ENCODE peak calls at places on chromosomes 1 and 21, in ten cellular contexts. L is right atrium auricular region, Y is AG04450, M is endothelial cell, P is WTC11, U is neural crest cell, T is fibroblast of lung, F is right lobe of liver, W is GM13977, B is dorsolateral prefrontal cortex. K is an unnamed sample.

GRCh38 chr1:9596419-9597123 is 7.9 kb downstream of the TMEM201 start:
- DNase-seq in F (no peak), T (no peak), L (no peak), P (no peak), B (no peak), W (no peak), M (no peak), U (no peak), Y (no peak), K (no peak)

GRCh38 chr1:81142099-81142776 is 658.5 kb upstream of the ADGRL2 start:
- DNase-seq in P (no peak), M (no peak), T (peak), Y (no peak), W (no peak), L (no peak), F (no peak), B (no peak), U (no peak), K (no peak)

GRCh38 chr1:59029768-59030167 is 245.9 kb upstream of the JUN start:
- DNase-seq in F (no peak), Y (no peak), T (no peak), M (no peak), L (no peak), B (no peak), U (no peak), P (no peak), W (no peak), K (no peak)

GRCh38 chr1:87620807-87621206 is 292.1 kb downstream of the LMO4 start:
- DNase-seq in F (no peak), B (no peak), Y (no peak), M (no peak), L (no peak), P (no peak), U (no peak), T (no peak), W (no peak), K (no peak)

GRCh38 chr21:46155514-46156377 is at the start of gene FTCD:
- DNase-seq in L (no peak), M (no peak), B (peak), Y (no peak), P (no peak), W (no peak), F (peak), U (no peak), T (no peak), K (peak)

GRCh38 chr1:41475346-41475745 is 9.1 kb downstream of the EDN2 start:
- DNase-seq in M (no peak), P (no peak), Y (no peak), W (no peak), L (no peak), B (no peak), U (no peak), F (no peak), T (no peak), K (no peak)

GRCh38 chr1:5978452-5978851 is 13.8 kb downstream of the NPHP4 start:
- DNase-seq in M (no peak), T (peak), B (no peak), W (no peak), P (peak), F (no peak), U (no peak), Y (no peak), L (no peak), K (no peak)

GRCh38 chr1:38018864-38019343 is 6.4 kb downstream of the UTP11 start:
- DNase-seq in L (no peak), B (no peak), Y (no peak), T (no peak), P (no peak), W (peak), U (no peak), M (no peak), F (no peak), K (no peak)

GRCh38 chr1:48073773-48074172 is 76.6 kb upstream of the TRABD2B start:
- DNase-seq in F (no peak), P (no peak), M (no peak), B (no peak), U (no peak), W (no peak), L (no peak), T (no peak), Y (no peak), K (no peak)

GRCh38 chr21:41207401-41208388 is 39.7 kb downstream of the BACE2 start:
- DNase-seq in F (no peak), Y (peak), W (no peak), T (peak), P (no peak), M (no peak), U (no peak), L (peak), B (no peak), K (no peak)

GRCh38 chr1:204216236-204216635 is 2.4 kb upstream of the GOLT1A start:
- DNase-seq in T (no peak), W (no peak), U (no peak), L (no peak), Y (no peak), P (no peak), F (no peak), M (no peak), B (no peak), K (no peak)

GRCh38 chr1:226722240-226722900 is 16.7 kb downstream of the ITPKB start:
- DNase-seq in P (no peak), U (no peak), L (no peak), T (no peak), M (no peak), B (no peak), W (no peak), Y (no peak), F (no peak), K (peak)

GRCh38 chr1:172417552-172417951 is 2.9 kb upstream of the C1orf105 start:
- DNase-seq in T (peak), M (no peak), U (no peak), P (no peak), W (no peak), B (no peak), L (no peak), Y (no peak), F (no peak), K (no peak)

GRCh38 chr1:169610110-169610509 is 19.8 kb downstream of the SELP start:
- DNase-seq in L (no peak), B (no peak), Y (no peak), W (no peak), F (no peak), M (no peak), U (no peak), T (no peak), P (no peak), K (no peak)

GRCh38 chr1:23809751-23810171 is 9.2 kb upstream of the GALE start:
- DNase-seq in F (peak), U (peak), B (no peak), M (peak), T (peak), L (peak), P (peak), Y (no peak), W (peak), K (peak)

GRCh38 chr1:222279591-222279990 is 268.3 kb downstream of the HHIPL2 start:
- DNase-seq in Y (no peak), L (no peak), W (no peak), B (no peak), M (no peak), F (no peak), U (no peak), P (no peak), T (no peak), K (no peak)

GRCh38 chr1:208499601-208500000 is 255.4 kb upstream of the PLXNA2 start:
- DNase-seq in F (no peak), W (no peak), Y (no peak), B (no peak), U (no peak), P (no peak), T (no peak), L (no peak), M (no peak), K (no peak)

GRCh38 chr1:21268281-21269239 is 21.7 kb downstream of the ECE1 start:
- DNase-seq in F (peak), L (no peak), U (no peak), P (no peak), B (no peak), W (no peak), T (no peak), M (no peak), Y (no peak), K (no peak)

GRCh38 chr1:151934048-151934493 is 24.8 kb upstream of the THEM4 start:
- DNase-seq in W (peak), U (peak), B (no peak), T (peak), M (peak), P (peak), L (no peak), F (no peak), Y (peak), K (peak)

GRCh38 chr1:43293896-43294760 is 6.7 kb upstream of the TIE1 start:
- DNase-seq in B (peak), W (no peak), L (no peak), U (no peak), Y (no peak), P (no peak), F (no peak), M (no peak), T (peak), K (no peak)

GRCh38 chr1:247332901-247333361 is 1.3 kb upstream of the ZNF496 start:
- DNase-seq in M (no peak), B (no peak), F (no peak), L (peak), W (no peak), U (no peak), T (peak), Y (no peak), P (no peak), K (no peak)

GRCh38 chr1:247273013-247273412 is 17.1 kb downstream of the VN1R5 start:
- DNase-seq in T (no peak), M (no peak), P (no peak), L (no peak), W (no peak), U (no peak), B (no peak), Y (no peak), F (no peak), K (no peak)

GRCh38 chr21:25625036-25625435 is 14.0 kb upstream of the JAM2 start:
- DNase-seq in T (peak), P (no peak), B (no peak), F (no peak), W (no peak), L (no peak), Y (no peak), U (no peak), M (no peak), K (no peak)

GRCh38 chr21:36656138-36656537 is 42.8 kb upstream of the SIM2 start:
- DNase-seq in F (no peak), P (no peak), Y (no peak), U (no peak), T (no peak), W (no peak), M (no peak), B (no peak), L (no peak), K (no peak)

GRCh38 chr1:160612613-160613218 is 33.4 kb upstream of the CD84 start:
- DNase-seq in U (no peak), L (no peak), M (no peak), Y (no peak), P (no peak), B (no peak), F (no peak), T (no peak), W (no peak), K (no peak)

GRCh38 chr21:25273945-25274344 is 333.3 kb downstream of the MRPL39 start:
- DNase-seq in L (no peak), T (no peak), M (no peak), Y (no peak), B (no peak), F (no peak), W (no peak), U (no peak), P (no peak), K (no peak)

GRCh38 chr21:23155281-23155680 is 2157.1 kb downstream of the NCAM2 start:
- DNase-seq in M (no peak), Y (no peak), U (no peak), T (no peak), F (no peak), W (no peak), L (no peak), P (no peak), B (no peak), K (no peak)

GRCh38 chr21:23162213-23162946 is 2164.2 kb downstream of the NCAM2 start:
- DNase-seq in U (no peak), F (no peak), T (no peak), B (no peak), L (no peak), P (no peak), W (no peak), Y (no peak), M (no peak), K (no peak)

GRCh38 chr21:23160914-23161313 is 2162.7 kb downstream of the NCAM2 start:
- DNase-seq in T (no peak), B (no peak), L (no peak), P (no peak), U (no peak), Y (no peak), F (no peak), W (no peak), M (no peak), K (no peak)
- TF ChIP-seq CTCF in T (no peak), B (no peak), L (no peak), P (no peak), U (no peak), Y (no peak), F (no peak), W (no peak), M (no peak), K (no peak)

GRCh38 chr21:44951186-44951915 is 11.5 kb downstream of the SLX9 start:
- DNase-seq in B (no peak), Y (no peak), W (no peak), P (no peak), U (no peak), M (no peak), T (no peak), L (no peak), F (no peak), K (no peak)
- TF ChIP-seq CTCF in B (no peak), Y (no peak), W (no peak), P (no peak), U (no peak), M (no peak), T (no peak), L (no peak), F (no peak), K (no peak)

DNA sequence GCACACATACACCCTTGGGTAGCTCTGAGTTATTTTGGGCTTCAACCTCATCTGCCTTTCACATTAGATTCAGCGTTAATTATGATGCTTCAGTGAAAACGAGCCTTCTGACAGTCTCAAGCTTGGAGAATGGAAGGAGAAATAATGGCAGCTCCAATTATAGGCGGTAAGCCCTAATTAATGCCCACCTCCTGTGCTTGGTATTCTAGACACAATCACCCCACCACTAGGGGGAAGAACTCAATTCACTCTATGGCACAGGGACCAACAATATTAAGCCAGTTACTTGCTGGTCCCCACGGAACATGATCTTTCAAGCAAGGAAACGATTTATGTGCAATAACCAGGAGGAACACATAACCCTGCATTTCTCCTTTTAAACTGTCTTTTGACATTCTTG is 397.9 kb downstream of the BRINP2 start:
- DNase-seq in B (no peak), Y (no peak), M (no peak), U (no peak), F (no peak), L (no peak), P (no peak), W (no peak), T (no peak), K (no peak)
- TF ChIP-seq CTCF in B (no peak), Y (no peak), M (no peak), U (peak), F (no peak), L (no peak), P (no peak), W (no peak), T (no peak), K (peak)

GRCh38 chr1:178587975-178588374 is 75.1 kb downstream of the TEX35 start:
- DNase-seq in W (no peak), Y (no peak), T (no peak), L (no peak), M (no peak), B (no peak), U (no peak), P (no peak), F (no peak), K (no peak)
- TF ChIP-seq CTCF in W (no peak), Y (no peak), T (no peak), L (no peak), M (no peak), B (no peak), U (no peak), P (no peak), F (no peak), K (no peak)

DNA sequence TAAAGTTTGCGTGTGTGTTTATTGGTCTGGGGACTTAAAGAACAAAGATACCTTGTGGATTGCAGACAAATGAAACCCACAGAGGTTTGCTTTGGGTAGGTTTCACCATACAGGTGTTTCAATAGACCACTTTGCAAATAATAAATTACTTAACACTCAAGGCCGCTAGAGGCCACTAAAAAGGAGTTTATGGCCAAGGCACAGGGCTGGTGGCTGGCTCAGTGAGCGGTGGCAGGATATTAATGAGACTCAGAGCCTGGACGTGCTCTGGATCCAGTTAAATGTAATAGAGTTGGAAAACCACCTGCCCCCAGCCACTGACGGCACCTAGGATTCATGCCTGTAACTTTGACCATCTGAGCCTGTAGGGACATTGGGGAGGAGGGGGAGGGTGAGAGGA is 44.5 kb downstream of the LRRC38 start:
- DNase-seq in B (no peak), M (peak), W (peak), P (peak), F (no peak), T (no peak), Y (no peak), L (no peak), U (peak), K (no peak)
- TF ChIP-seq CTCF in B (no peak), M (no peak), W (peak), P (no peak), F (no peak), T (no peak), Y (no peak), L (peak), U (peak), K (no peak)

GRCh38 chr1:245516178-245516829 is 361.5 kb downstream of the KIF26B start:
- DNase-seq in L (no peak), F (no peak), B (no peak), T (peak), U (no peak), W (peak), M (no peak), Y (peak), P (no peak), K (no peak)

GRCh38 chr1:245512181-245512888 is 357.6 kb downstream of the KIF26B start:
- DNase-seq in W (no peak), B (no peak), F (no peak), P (no peak), T (peak), L (no peak), U (no peak), M (no peak), Y (no peak), K (no peak)

DNA sequence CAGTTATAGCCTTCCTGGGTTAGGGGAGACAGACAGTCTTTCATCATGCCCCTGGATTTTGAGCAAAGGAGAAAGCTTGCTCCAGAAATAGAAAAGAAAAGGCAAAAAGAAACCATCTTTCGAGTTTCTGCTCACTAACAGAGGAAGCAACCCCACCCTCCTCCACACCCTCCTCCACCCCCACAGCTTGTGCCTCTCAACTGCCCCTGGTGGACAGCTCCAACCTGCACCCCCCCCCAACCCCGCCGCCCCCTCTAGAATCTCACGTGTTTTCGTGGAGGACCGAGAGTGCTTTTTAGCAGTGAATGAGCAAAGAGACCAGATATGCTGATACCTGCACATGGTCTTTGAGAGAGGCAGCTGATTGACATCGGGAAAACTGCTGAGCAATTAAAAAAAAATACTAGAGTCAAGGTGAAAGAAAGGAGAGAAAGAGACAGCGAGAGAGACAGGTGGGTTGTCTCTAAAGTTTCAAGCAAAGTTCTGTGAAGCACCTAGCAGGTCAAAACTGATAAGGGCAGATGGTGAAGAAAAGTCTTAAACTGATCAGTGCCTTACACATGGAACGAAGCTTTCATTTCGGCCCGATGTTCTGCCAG is 358.3 kb downstream of the KIF26B start:
- DNase-seq in B (no peak), U (no peak), T (peak), L (no peak), M (no peak), F (no peak), P (peak), W (peak), Y (no peak), K (no peak)
- TF ChIP-seq CTCF in B (no peak), U (peak), T (peak), L (peak), M (no peak), F (no peak), P (no peak), W (no peak), Y (peak), K (no peak)

DNA sequence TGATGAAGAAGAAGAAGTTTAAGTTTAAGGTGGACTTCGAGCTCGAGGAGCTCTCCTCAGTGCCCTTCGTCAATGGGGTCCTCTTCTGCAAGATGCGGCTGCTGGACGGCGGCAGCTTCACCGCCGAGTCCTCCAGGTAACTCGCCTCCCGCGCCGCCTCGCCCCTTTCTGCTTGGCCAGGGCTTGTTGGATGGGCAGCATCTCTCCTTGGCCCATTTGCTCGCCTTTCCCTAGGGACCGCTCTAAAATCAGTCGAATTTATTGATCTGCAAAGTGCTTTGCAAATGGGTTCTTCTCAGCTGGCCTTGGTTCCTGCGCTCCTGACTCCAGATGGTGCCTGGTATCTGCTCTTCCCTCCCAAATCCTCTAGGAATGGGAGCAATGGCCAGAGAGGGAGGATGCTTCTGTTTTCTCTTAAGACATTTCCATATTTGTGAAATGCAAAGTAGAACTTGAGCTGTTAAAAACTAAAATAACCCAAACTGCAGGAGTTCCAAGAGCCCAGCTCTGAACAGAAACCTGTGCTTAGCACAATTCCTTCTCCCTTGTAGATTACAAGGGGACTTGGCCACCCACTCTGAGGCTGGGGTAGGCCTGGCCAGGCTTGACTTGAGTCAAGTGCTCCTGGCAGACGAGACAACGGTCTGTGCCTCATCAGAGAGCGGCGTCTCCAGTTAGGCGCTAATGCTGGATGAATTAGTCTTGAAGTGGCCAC is 687 bp downstream of the EEIG2 start:
- DNase-seq in L (peak), F (peak), B (peak), P (peak), Y (no peak), U (peak), W (no peak), M (peak), T (peak), K (peak)
- TF ChIP-seq CTCF in L (no peak), F (no peak), B (no peak), P (no peak), Y (peak), U (no peak), W (no peak), M (no peak), T (no peak), K (peak)

K was measured in glutamatergic neuron.